ENCODE peak calls at places on chromosomes 12 and 14, in five cellular contexts. E is stimulated activated CD4-positive, alpha-beta T cell treated with anti-CD3 and anti-CD28 coated beads, Interleukin-12 subunit alpha, Interleukin-12 subunit beta, amount 100 ng/mL, for 48 hours; G is activated T-cell treated with anti-CD3 and anti-CD28 coated beads for 1 hour; W is effector memory CD4-positive, alpha-beta T cell; T is right cardiac atrium. A is an unnamed sample.

GRCh38 chr14:99513183-99513694 is 32.0 kb downstream of the CCNK start:
- DNase-seq in W (no peak), T (peak; percentile 56), E (no peak), G (no peak), A (no peak)

GRCh38 chr14:52402812-52403526 is 88.9 kb downstream of the PTGER2 start:
- DNase-seq in T (no peak), G (no peak), E (no peak), W (no peak), A (no peak)

GRCh38 chr14:74913986-74914573 is 9.0 kb downstream of the RPS6KL1 start:
- DNase-seq in T (peak; percentile 90), G (no peak), E (no peak), W (no peak), A (no peak)

GRCh38 chr12:62683724-62684501 is 217.3 kb downstream of the MON2 start:
- DNase-seq in W (no peak), T (peak; percentile 91), E (no peak), G (no peak), A (no peak)

GRCh38 chr12:56411781-56412639 is 37.2 kb downstream of the TIMELESS start:
- DNase-seq in T (no peak), W (no peak), G (no peak), E (no peak), A (no peak)

GRCh38 chr12:132174015-132174660 is 29.9 kb downstream of the NOC4L start:
- DNase-seq in E (no peak), G (no peak), W (no peak), T (no peak), A (no peak)

GRCh38 chr12:102399653-102400052 is 80.7 kb downstream of the IGF1 start:
- DNase-seq in T (no peak), W (no peak), E (no peak), G (no peak), A (no peak)

GRCh38 chr14:49449749-49450148 is 136.4 kb downstream of the RPS29 start:
- DNase-seq in T (no peak), G (no peak), E (no peak), W (no peak), A (no peak)

GRCh38 chr14:58787601-58788000 is 149.8 kb downstream of the DACT1 start:
- DNase-seq in E (no peak), G (no peak), T (no peak), W (no peak), A (no peak)

GRCh38 chr12:69998922-69999321 is 173.9 kb downstream of the MYRFL start:
- DNase-seq in W (no peak), G (no peak), E (no peak), T (no peak), A (no peak)

GRCh38 chr12:53173085-53173715 is 7.3 kb upstream of the ZNF740 start:
- DNase-seq in G (no peak), W (no peak), T (no peak), E (no peak), A (no peak)

A was measured in NCI-H187.